ENCODE peak calls at places on chromosomes 11 and 22, in nine cellular contexts. S is CD4-positive, alpha-beta T cell; Q is effector memory CD4-positive, alpha-beta T cell; L is AG04450; P is CD8-positive, alpha-beta T cell; V is astrocyte; Z is uterus; A is upper lobe of right lung; K is right cardiac atrium. E is an unnamed sample. For H3K9me3, the result is how much of the 10 kb centered on the place peaks cover.

GRCh38 chr11:69587454-69588081 is 53.4 kb upstream of the CCND1 start:
- DNase-seq in L (peak), Q (no peak), A (no peak), Z (no peak), P (no peak), V (peak), K (no peak), S (no peak), E (no peak)

GRCh38 chr22:43295660-43296059 is 47.5 kb downstream of the SCUBE1 start:
- DNase-seq in Z (no peak), Q (no peak), A (no peak), P (no peak), V (no peak), L (no peak), S (no peak), K (no peak), E (no peak)

GRCh38 chr11:100151944-100152343 is 535.1 kb upstream of the ARHGAP42 start:
- DNase-seq in A (no peak), P (no peak), K (no peak), V (peak), Z (no peak), Q (no peak), S (no peak), L (no peak), E (no peak)

GRCh38 chr11:112880454-112880853 is 80.8 kb upstream of the NCAM1 start:
- DNase-seq in Z (no peak), V (no peak), Q (no peak), A (no peak), P (no peak), L (no peak), K (no peak), S (no peak), E (no peak)

GRCh38 chr11:88709567-88709966 is 356.2 kb downstream of the GRM5 start:
- DNase-seq in Q (no peak), P (no peak), V (no peak), S (no peak), K (no peak), L (no peak), A (no peak), Z (no peak), E (no peak)

GRCh38 chr11:78395597-78395996 is 22.0 kb downstream of the GAB2 start:
- DNase-seq in L (no peak), A (no peak), Z (no peak), Q (no peak), K (no peak), V (no peak), P (no peak), S (no peak), E (no peak)

GRCh38 chr22:47200273-47201051 is 438.0 kb downstream of the TBC1D22A start:
- DNase-seq in Q (no peak), Z (no peak), K (no peak), P (no peak), S (no peak), L (no peak), V (no peak), A (peak), E (no peak)

GRCh38 chr11:68965901-68966868 is 14.6 kb downstream of the MRGPRD start:
- DNase-seq in Z (peak), L (no peak), A (peak), P (peak), S (no peak), K (no peak), Q (no peak), V (no peak), E (no peak)

GRCh38 chr11:13008625-13009475 is at the start of gene RASSF10:
- DNase-seq in P (no peak), A (peak), Q (no peak), Z (no peak), K (peak), L (no peak), V (peak), S (no peak), E (no peak)

GRCh38 chr11:125256471-125257010 is 92.0 kb downstream of the PKNOX2 start:
- DNase-seq in L (no peak), Z (no peak), V (no peak), P (no peak), A (peak), S (no peak), Q (no peak), K (no peak), E (no peak)

GRCh38 chr22:46827072-46827780 is 64.8 kb downstream of the TBC1D22A start:
- DNase-seq in K (no peak), P (no peak), Q (no peak), A (no peak), V (no peak), L (no peak), S (no peak), Z (no peak), E (no peak)

GRCh38 chr11:117870176-117870952 is 6.1 kb downstream of the FXYD6 start:
- DNase-seq in A (no peak), Q (no peak), Z (no peak), V (no peak), K (no peak), S (no peak), L (no peak), P (no peak), E (no peak)

GRCh38 chr11:1204381-1205101 is 18.3 kb upstream of the MUC5B start:
- DNase-seq in Q (no peak), V (no peak), P (no peak), L (no peak), S (no peak), Z (no peak), K (no peak), A (peak), E (peak)

GRCh38 chr22:48198489-48199459 is 1436.3 kb downstream of the TBC1D22A start:
- DNase-seq in L (no peak), V (no peak), Z (no peak), K (no peak), A (no peak), Q (no peak), P (no peak), S (no peak), E (no peak)

GRCh38 chr22:23539135-23539838 is 40.8 kb downstream of the IGLL1 start:
- DNase-seq in Z (peak), L (peak), K (peak), A (peak), Q (peak), P (peak), S (peak), V (peak), E (peak)

DNA sequence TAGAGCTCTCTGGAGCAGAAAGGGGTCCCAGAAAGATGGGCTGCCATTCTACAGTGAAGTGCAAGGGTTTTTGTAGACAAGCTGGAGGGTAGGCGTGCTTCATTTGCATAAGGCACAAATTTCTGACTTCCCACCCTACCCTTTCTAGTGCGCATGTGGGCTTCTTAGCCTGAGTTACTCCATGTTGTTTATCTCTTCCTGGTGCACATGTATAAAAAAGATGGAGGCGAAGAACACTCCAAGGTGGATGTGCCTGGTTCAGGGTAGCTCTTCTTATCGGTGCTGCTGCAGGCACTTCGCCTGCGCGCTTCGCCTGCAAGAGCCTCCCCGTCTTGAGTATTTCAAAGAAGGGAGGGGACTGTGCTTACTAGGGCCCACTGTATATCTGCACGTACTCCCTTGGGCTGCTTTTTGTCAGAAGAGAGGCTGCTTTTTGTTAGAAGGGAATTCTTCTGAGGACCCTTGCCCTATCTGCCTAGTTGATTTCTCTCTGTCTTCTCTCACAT is 1047.3 kb upstream of the CNTN5 start:
- DNase-seq in P (no peak), S (no peak), Z (no peak), V (no peak), Q (no peak), L (no peak), K (no peak), A (no peak), E (no peak)
- H3K9me3 ChIP-seq in P (under half), S (under half), Z (under half), V (under half), Q (under half), L (under half), K (under half), A (under half), E (under half)

GRCh38 chr11:27040302-27041115 is at the start of gene BBOX1:
- DNase-seq in Q (no peak), A (no peak), L (no peak), S (no peak), Z (no peak), V (no peak), P (no peak), K (no peak), E (no peak)

GRCh38 chr11:27041141-27041869 is 690 bp downstream of the BBOX1 start:
- DNase-seq in P (no peak), A (no peak), Q (no peak), V (no peak), K (no peak), L (no peak), S (no peak), Z (no peak), E (no peak)

GRCh38 chr11:27039873-27040272 is 742 bp upstream of the BBOX1 start:
- DNase-seq in L (no peak), K (no peak), Q (no peak), Z (no peak), V (no peak), A (no peak), P (no peak), S (no peak), E (no peak)
- H3K9me3 ChIP-seq in L (under half), K (under half), Q (under half), Z (under half), V (under half), A (under half), P (under half), S (under half), E (under half)

DNA sequence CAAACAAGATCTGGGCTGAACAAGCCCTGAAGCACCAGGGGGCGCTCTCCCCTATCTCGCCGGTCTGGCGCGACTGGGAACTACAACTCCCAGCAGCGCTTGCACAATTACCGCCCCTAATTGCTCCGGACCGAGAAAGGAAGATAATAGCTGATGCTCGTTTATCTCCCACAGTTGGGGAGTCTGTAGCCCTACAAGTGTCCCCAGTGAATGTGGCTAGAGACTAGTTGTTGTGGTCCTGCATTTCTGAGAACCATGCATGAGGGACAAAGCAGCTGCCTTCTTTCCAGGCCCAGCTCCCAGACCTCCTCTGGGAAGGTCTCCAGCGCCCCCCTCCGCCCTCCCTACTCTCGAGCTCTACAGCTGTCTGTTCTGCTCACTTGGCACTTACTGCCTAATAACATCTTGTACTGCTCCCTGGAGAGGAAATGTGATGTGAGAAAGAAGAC is 34.4 kb downstream of the NRXN2 start:
- DNase-seq in S (peak), A (peak), P (peak), V (peak), K (peak), Q (peak), Z (peak), L (peak), E (peak)
- H3K9me3 ChIP-seq in S (under half), A (under half), P (under half), V (under half), K (under half), Q (under half), Z (under half), L (under half), E (under half)

GRCh38 chr11:66852466-66853241 is 4.2 kb upstream of the LRFN4 start:
- DNase-seq in Q (no peak), L (no peak), K (no peak), A (peak), Z (no peak), P (no peak), V (no peak), S (no peak), E (no peak)
- H3K9me3 ChIP-seq in Q (under half), L (under half), K (under half), A (under half), Z (under half), P (under half), V (under half), S (under half), E (under half)

GRCh38 chr22:49867303-49868250 is 13.9 kb downstream of the ZBED4 start:
- DNase-seq in P (no peak), L (no peak), A (peak), Q (no peak), S (no peak), K (no peak), V (no peak), Z (no peak), E (no peak)
- H3K9me3 ChIP-seq in P (under half), L (under half), A (under half), Q (under half), S (under half), K (under half), V (under half), Z (under half), E (under half)

GRCh38 chr11:64173616-64174355 is 7.9 kb upstream of the MACROD1 start:
- DNase-seq in Z (no peak), A (no peak), S (no peak), L (no peak), K (no peak), P (no peak), Q (no peak), V (no peak), E (no peak)
- H3K9me3 ChIP-seq in Z (under half), A (under half), S (under half), L (under half), K (under half), P (under half), Q (under half), V (under half), E (under half)

GRCh38 chr11:2647167-2647566 is 52.6 kb downstream of the KCNQ1OT1 start:
- DNase-seq in L (no peak), Z (no peak), A (no peak), S (no peak), V (no peak), P (no peak), K (no peak), Q (no peak), E (no peak)
- H3K9me3 ChIP-seq in L (under half), Z (half or more), A (under half), S (half or more), V (under half), P (under half), K (under half), Q (under half), E (under half)

GRCh38 chr11:101299210-101299609 is 169.6 kb upstream of the PGR start:
- DNase-seq in K (no peak), Z (no peak), S (no peak), L (no peak), P (no peak), A (no peak), Q (no peak), V (no peak), E (no peak)
- H3K9me3 ChIP-seq in K (under half), Z (under half), S (under half), L (under half), P (under half), A (under half), Q (under half), V (under half), E (under half)

E was measured in T-helper 17 cell.